ENCODE peak calls at places on chromosomes 6 and 20, in five cellular contexts. T, O, A, V and Z are unnamed samples.

GRCh38 chr20:7748624-7749023 is 191.6 kb downstream of the HAO1 start:
- DNase-seq in T (no peak), O (no peak), A (no peak), V (no peak), Z (no peak)

GRCh38 chr6:105896821-105897095 is 189.4 kb upstream of the PRDM1 start:
- DNase-seq in T (no peak), O (no peak), A (peak), V (peak), Z (no peak)

GRCh38 chr6:26240157-26240980 is 124.6 kb upstream of the BTN3A2 start:
- DNase-seq in T (peak), O (no peak), A (no peak), V (no peak), Z (peak)

GRCh38 chr6:2448826-2449571 is 203.6 kb upstream of the GMDS start:
- DNase-seq in T (peak), O (peak), A (peak), V (peak), Z (no peak)

GRCh38 chr6:45448417-45449389 is 71.0 kb upstream of the SUPT3H start:
- DNase-seq in T (no peak), O (no peak), A (no peak), V (no peak), Z (no peak)

GRCh38 chr6:117907600-117908245 is 659 bp downstream of the SLC35F1 start:
- DNase-seq in T (peak), O (no peak), A (no peak), V (no peak), Z (no peak)

GRCh38 chr6:36725581-36725980 is 28.0 kb downstream of the RAB44 start:
- DNase-seq in T (no peak), O (no peak), A (no peak), V (no peak), Z (no peak)

GRCh38 chr6:17454316-17455005 is 61.1 kb downstream of the CAP2 start:
- DNase-seq in T (no peak), O (no peak), A (no peak), V (no peak), Z (no peak)

GRCh38 chr6:163711615-163712568 is 297.4 kb downstream of the QKI start:
- DNase-seq in T (peak), O (peak), A (peak), V (no peak), Z (peak)

GRCh38 chr6:138237463-138237862 is 19.2 kb upstream of the PBOV1 start:
- DNase-seq in T (no peak), O (no peak), A (no peak), V (no peak), Z (no peak)

GRCh38 chr6:40805336-40805735 is 218.2 kb upstream of the LRFN2 start:
- DNase-seq in T (no peak), O (no peak), A (no peak), V (no peak), Z (no peak)

DNA sequence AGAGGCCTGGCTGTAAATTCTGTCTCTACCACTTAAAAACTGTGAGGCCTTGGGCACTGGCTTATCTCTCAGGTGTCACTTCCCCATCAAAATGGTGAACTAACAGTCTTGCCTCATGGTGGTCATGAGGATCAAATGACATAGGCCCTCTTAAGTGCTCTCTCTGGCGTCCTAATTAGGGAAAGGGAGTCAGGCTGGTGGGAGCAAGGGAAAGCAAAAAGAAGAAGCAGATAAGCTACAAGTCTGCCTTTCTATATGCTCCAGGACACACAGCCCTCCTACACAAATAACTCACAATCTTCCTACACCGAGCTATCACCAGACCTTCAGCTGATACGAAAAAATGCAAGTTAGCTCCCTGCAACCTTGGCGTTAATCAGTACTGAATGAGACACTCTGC is 19.5 kb upstream of the SLC22A16 start:
- DNase-seq in T (no peak), O (no peak), A (no peak), V (no peak), Z (no peak)
- TF ChIP-seq GABPA in T (no peak), O (no peak), A (no peak), V (no peak), Z (no peak)

GRCh38 chr6:99092461-99092860 is 144.7 kb upstream of the FBXL4 start:
- DNase-seq in T (no peak), O (no peak), A (no peak), V (no peak), Z (no peak)

GRCh38 chr6:99093781-99094180 is 146.0 kb upstream of the FBXL4 start:
- DNase-seq in T (no peak), O (no peak), A (no peak), V (no peak), Z (no peak)

GRCh38 chr6:99096186-99096585 is 148.4 kb upstream of the FBXL4 start:
- DNase-seq in T (no peak), O (no peak), A (no peak), V (no peak), Z (no peak)

GRCh38 chr6:99092009-99092408 is 144.3 kb upstream of the FBXL4 start:
- DNase-seq in T (no peak), O (no peak), A (no peak), V (no peak), Z (peak)
- TF ChIP-seq GABPA in T (no peak), O (no peak), A (no peak), V (no peak), Z (no peak)

DNA sequence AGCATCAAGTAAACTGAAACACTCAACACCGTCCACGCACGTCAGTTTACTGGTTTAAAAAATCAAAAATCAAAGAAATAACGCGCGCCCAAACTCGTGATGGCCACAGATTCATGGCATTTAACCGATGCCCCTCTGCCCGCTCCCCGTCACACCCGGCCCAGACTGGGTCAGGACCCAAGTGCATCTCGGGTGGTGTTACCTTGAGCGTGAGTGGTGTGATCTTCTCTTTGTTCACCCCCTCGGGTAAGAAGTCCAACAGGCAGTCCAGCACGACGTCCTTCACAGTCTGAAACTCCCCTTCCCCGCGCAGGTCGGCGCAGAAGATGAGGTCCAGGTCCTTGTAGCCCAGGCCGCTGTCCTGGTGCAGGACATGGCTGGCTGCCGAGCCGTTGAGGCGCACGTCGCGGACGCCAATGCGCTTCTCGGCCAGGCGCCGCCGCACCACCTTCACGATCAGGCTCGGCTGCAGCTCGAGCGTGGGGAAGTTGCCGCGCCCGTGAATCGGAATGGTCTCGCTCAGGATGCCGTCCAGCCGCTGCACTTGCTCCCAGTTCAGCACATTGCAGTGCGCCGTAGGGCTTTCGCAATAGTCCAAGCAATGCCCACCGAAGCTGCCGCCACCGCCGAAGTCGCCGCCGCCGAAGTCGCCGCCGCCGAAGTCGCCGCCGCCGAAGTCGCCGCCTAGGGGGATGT is 945 bp downstream of the TENT5A start:
- DNase-seq in T (no peak), O (peak), A (peak), V (no peak), Z (no peak)
- TF ChIP-seq GABPA in T (no peak), O (no peak), A (no peak), V (no peak), Z (no peak)

GRCh38 chr20:57397693-57398108 is 6.5 kb downstream of the RBM38 start:
- DNase-seq in T (no peak), O (no peak), A (no peak), V (no peak), Z (no peak)
- TF ChIP-seq GABPA in T (no peak), O (no peak), A (no peak), V (no peak), Z (no peak)

DNA sequence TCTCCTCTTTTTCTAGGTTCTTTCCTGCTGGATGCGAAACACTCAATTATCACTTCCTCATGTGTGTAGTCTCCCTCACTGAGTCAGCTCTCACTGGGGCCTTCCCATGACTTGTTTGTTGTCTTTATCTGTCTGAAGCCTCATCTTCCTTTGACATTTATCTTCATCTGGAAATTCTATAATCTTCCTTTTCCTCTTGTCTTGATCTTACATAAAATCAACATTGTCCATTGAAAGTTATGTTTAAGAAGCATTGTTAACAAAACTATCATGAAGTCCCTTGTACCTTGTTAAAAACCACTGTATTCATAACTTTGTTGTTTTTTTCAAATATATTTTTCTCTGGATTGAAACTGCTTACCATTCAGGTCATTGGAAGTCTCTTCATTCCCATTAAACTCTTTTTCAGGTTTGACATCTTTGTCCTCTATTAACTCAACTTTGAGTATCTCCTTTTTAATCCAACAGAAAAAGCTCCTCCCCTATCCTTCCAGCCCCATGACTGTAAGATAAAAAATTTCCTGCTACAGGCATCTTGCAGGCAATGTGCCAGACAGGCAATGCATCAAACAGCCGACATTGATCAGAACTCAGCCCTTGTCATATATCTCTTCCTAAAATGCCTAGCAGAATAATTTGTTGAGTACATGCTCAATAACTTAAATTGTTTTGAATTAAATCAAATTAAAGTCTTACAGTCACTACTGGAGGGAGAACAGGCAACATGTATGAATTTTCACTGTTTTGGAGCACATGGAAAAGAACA is 34.8 kb downstream of the MYLIP start:
- DNase-seq in T (no peak), O (no peak), A (no peak), V (no peak), Z (no peak)
- TF ChIP-seq GABPA in T (no peak), O (no peak), A (no peak), V (no peak), Z (no peak)